ENCODE peak calls at places on chromosome 13, in seven cellular contexts. O is cardiac muscle cell; W is NCI-H2081 treated with DMSO at 0.1 percent for 48 hours; G is NB4; P is stimulated activated CD4-positive, alpha-beta T cell treated with anti-CD3 and anti-CD28 coated beads, Interleukin-2, amount 100 ng/mL, for 48 hours; R is psoas muscle; Q is fibroblast of mammary gland. V is an unnamed sample.

GRCh38 chr13:35917942-35918645 is 213.1 kb downstream of the DCLK1 start:
- DNase-seq in O (no peak), W (no peak), G (no peak), P (no peak), R (no peak), Q (peak; percentile 52), V (no peak)

GRCh38 chr13:20353973-20354372 is 121.9 kb upstream of the GJB6 start:
- DNase-seq in O (no peak), W (no peak), G (peak; percentile 80), P (no peak), R (no peak), Q (peak; percentile 80), V (peak; percentile 34)

GRCh38 chr13:30463820-30464495 is 1.8 kb downstream of the HMGB1 start:
- DNase-seq in O (peak; percentile 56), W (no peak), G (peak; percentile 73), P (peak; percentile 58), R (peak; percentile 79), Q (peak; percentile 73), V (peak; percentile 60)

GRCh38 chr13:51601601-51602348 is 17.5 kb downstream of the WDFY2 start:
- DNase-seq in O (no peak), W (no peak), G (peak; percentile 58), P (no peak), R (no peak), Q (no peak), V (no peak)

GRCh38 chr13:44013666-44014291 is 134.1 kb downstream of the LACC1 start:
- DNase-seq in O (no peak), W (no peak), G (no peak), P (no peak), R (no peak), Q (peak; percentile 63), V (peak; percentile 41)

GRCh38 chr13:28611654-28612131 is 47.2 kb upstream of the POMP start:
- DNase-seq in O (no peak), W (no peak), G (peak; percentile 78), P (no peak), R (no peak), Q (no peak), V (peak; percentile 60)

GRCh38 chr13:113751491-113751890 is 7.5 kb upstream of the TMEM255B start:
- DNase-seq in O (no peak), W (no peak), G (no peak), P (no peak), R (no peak), Q (no peak), V (no peak)

GRCh38 chr13:93559718-93560117 is 333.1 kb downstream of the GPC6 start:
- DNase-seq in O (no peak), W (no peak), G (no peak), P (no peak), R (no peak), Q (peak; percentile 94), V (peak; percentile 69)

GRCh38 chr13:26839682-26840081 is 79.1 kb upstream of the GPR12 start:
- DNase-seq in O (no peak), W (peak; percentile 4), G (no peak), P (no peak), R (no peak), Q (no peak), V (no peak)

GRCh38 chr13:106752584-106753202 is 184.8 kb upstream of the ARGLU1 start:
- DNase-seq in O (peak; percentile 28), W (no peak), G (no peak), P (no peak), R (no peak), Q (no peak), V (no peak)

GRCh38 chr13:79659161-79659560 is 178.2 kb downstream of the NDFIP2 start:
- DNase-seq in O (peak; percentile 84), W (no peak), G (peak; percentile 6), P (no peak), R (peak; percentile 81), Q (peak; percentile 36), V (no peak)

GRCh38 chr13:64591981-64592380 is 2638.2 kb downstream of the PCDH9 start:
- DNase-seq in O (no peak), W (no peak), G (no peak), P (no peak), R (no peak), Q (peak; percentile 3), V (peak; percentile 35)

GRCh38 chr13:102779426-102780159 is 6.0 kb upstream of the TEX30 start:
- DNase-seq in O (no peak), W (no peak), G (peak; percentile 88), P (peak; percentile 18), R (no peak), Q (no peak), V (no peak)

GRCh38 chr13:74550039-74550438 is 415.8 kb upstream of the KLF12 start:
- DNase-seq in O (no peak), W (no peak), G (peak; percentile 79), P (no peak), R (no peak), Q (no peak), V (no peak)

GRCh38 chr13:98856983-98857382 is 104.5 kb upstream of the SLC15A1 start:
- DNase-seq in O (no peak), W (no peak), G (no peak), P (no peak), R (no peak), Q (no peak), V (no peak)

GRCh38 chr13:48110132-48110868 is 15.4 kb upstream of the MED4 start:
- DNase-seq in O (no peak), W (no peak), G (no peak), P (no peak), R (no peak), Q (no peak), V (peak; percentile 26)

GRCh38 chr13:29654384-29654783 is 58.9 kb upstream of the SLC7A1 start:
- DNase-seq in O (no peak), W (no peak), G (no peak), P (no peak), R (no peak), Q (no peak), V (peak; percentile 6)

GRCh38 chr13:75333103-75333502 is 148.9 kb downstream of the TBC1D4 start:
- DNase-seq in O (no peak), W (no peak), G (no peak), P (no peak), R (no peak), Q (no peak), V (no peak)

GRCh38 chr13:46577656-46578589 is 25.0 kb downstream of the LRCH1 start:
- DNase-seq in O (no peak), W (no peak), G (no peak), P (no peak), R (no peak), Q (peak; percentile 40), V (peak; percentile 18)

GRCh38 chr13:88162076-88162702 is 491.0 kb downstream of the SLITRK5 start:
- DNase-seq in O (no peak), W (no peak), G (no peak), P (no peak), R (no peak), Q (no peak), V (no peak)